ENCODE peak calls at places on chromosomes 12 and 14, in nine cellular contexts. One of them, this sample, is unnamed.

GRCh38 chr12:9509464-9510166 is 98.1 kb downstream of the KLRB1 start:
- DNase-seq in tibial nerve: no peak
- DNase-seq in MM.1S: no peak
- DNase-seq in astrocyte of the spinal cord: peak
- DNase-seq in ascending aorta: no peak
- DNase-seq in WERI-Rb-1: no peak
- DNase-seq in fibroblast of lung: peak
- DNase-seq in Peyer's patch: no peak
- DNase-seq in pancreas: peak
- DNase-seq in this sample: no peak

GRCh38 chr12:80044694-80045046 is 54.7 kb upstream of the OTOGL start:
- DNase-seq in tibial nerve: no peak
- DNase-seq in astrocyte of the spinal cord: peak
- DNase-seq in Peyer's patch: no peak
- DNase-seq in fibroblast of lung: peak
- DNase-seq in WERI-Rb-1: no peak
- DNase-seq in pancreas: no peak
- DNase-seq in ascending aorta: no peak
- DNase-seq in MM.1S: no peak
- DNase-seq in this sample: no peak

GRCh38 chr12:122870163-122870842 is 25.6 kb downstream of the VPS37B start:
- DNase-seq in ascending aorta: no peak
- DNase-seq in WERI-Rb-1: no peak
- DNase-seq in Peyer's patch: peak
- DNase-seq in tibial nerve: no peak
- DNase-seq in pancreas: peak
- DNase-seq in fibroblast of lung: no peak
- DNase-seq in MM.1S: no peak
- DNase-seq in astrocyte of the spinal cord: no peak
- DNase-seq in this sample: peak

GRCh38 chr14:97412933-97413574 is 615.9 kb downstream of the VRK1 start:
- DNase-seq in astrocyte of the spinal cord: no peak
- DNase-seq in MM.1S: no peak
- DNase-seq in ascending aorta: no peak
- DNase-seq in tibial nerve: no peak
- DNase-seq in pancreas: no peak
- DNase-seq in fibroblast of lung: no peak
- DNase-seq in Peyer's patch: no peak
- DNase-seq in WERI-Rb-1: no peak
- DNase-seq in this sample: no peak

GRCh38 chr14:103141117-103141796 is 18.0 kb downstream of the TNFAIP2 start:
- DNase-seq in ascending aorta: no peak
- DNase-seq in tibial nerve: no peak
- DNase-seq in Peyer's patch: peak
- DNase-seq in pancreas: peak
- DNase-seq in astrocyte of the spinal cord: no peak
- DNase-seq in MM.1S: peak
- DNase-seq in WERI-Rb-1: peak
- DNase-seq in fibroblast of lung: peak
- DNase-seq in this sample: no peak

GRCh38 chr14:58107041-58107440 is 45.0 kb downstream of the ARMH4 start:
- DNase-seq in pancreas: no peak
- DNase-seq in ascending aorta: no peak
- DNase-seq in fibroblast of lung: no peak
- DNase-seq in astrocyte of the spinal cord: no peak
- DNase-seq in MM.1S: no peak
- DNase-seq in tibial nerve: no peak
- DNase-seq in Peyer's patch: no peak
- DNase-seq in WERI-Rb-1: no peak
- DNase-seq in this sample: no peak

GRCh38 chr14:72780771-72781170 is 113.1 kb downstream of the DPF3 start:
- DNase-seq in WERI-Rb-1: no peak
- DNase-seq in ascending aorta: no peak
- DNase-seq in pancreas: no peak
- DNase-seq in MM.1S: no peak
- DNase-seq in tibial nerve: no peak
- DNase-seq in astrocyte of the spinal cord: peak
- DNase-seq in fibroblast of lung: peak
- DNase-seq in Peyer's patch: no peak
- DNase-seq in this sample: no peak

GRCh38 chr14:94655169-94655710 is 43.0 kb downstream of the SERPINA3 start:
- DNase-seq in ascending aorta: no peak
- DNase-seq in Peyer's patch: no peak
- DNase-seq in fibroblast of lung: no peak
- DNase-seq in pancreas: no peak
- DNase-seq in astrocyte of the spinal cord: no peak
- DNase-seq in tibial nerve: no peak
- DNase-seq in MM.1S: no peak
- DNase-seq in WERI-Rb-1: no peak
- DNase-seq in this sample: no peak

GRCh38 chr12:103960567-103961227 is 5.0 kb upstream of the TDG start:
- DNase-seq in astrocyte of the spinal cord: no peak
- DNase-seq in ascending aorta: no peak
- DNase-seq in fibroblast of lung: no peak
- DNase-seq in MM.1S: no peak
- DNase-seq in WERI-Rb-1: no peak
- DNase-seq in Peyer's patch: no peak
- DNase-seq in pancreas: no peak
- DNase-seq in tibial nerve: no peak
- DNase-seq in this sample: no peak

GRCh38 chr12:58882796-58883195 is 37.5 kb downstream of the LRIG3 start:
- DNase-seq in tibial nerve: no peak
- DNase-seq in MM.1S: no peak
- DNase-seq in ascending aorta: no peak
- DNase-seq in fibroblast of lung: no peak
- DNase-seq in Peyer's patch: no peak
- DNase-seq in WERI-Rb-1: no peak
- DNase-seq in pancreas: no peak
- DNase-seq in astrocyte of the spinal cord: no peak
- DNase-seq in this sample: no peak

GRCh38 chr12:85823436-85824179 is 12.6 kb downstream of the RASSF9 start:
- DNase-seq in pancreas: no peak
- DNase-seq in ascending aorta: no peak
- DNase-seq in astrocyte of the spinal cord: peak
- DNase-seq in Peyer's patch: no peak
- DNase-seq in fibroblast of lung: peak
- DNase-seq in tibial nerve: no peak
- DNase-seq in MM.1S: no peak
- DNase-seq in WERI-Rb-1: no peak
- DNase-seq in this sample: no peak

GRCh38 chr14:50875359-50876090 is 3.7 kb downstream of the ABHD12B start:
- DNase-seq in astrocyte of the spinal cord: peak
- DNase-seq in ascending aorta: no peak
- DNase-seq in Peyer's patch: peak
- DNase-seq in fibroblast of lung: no peak
- DNase-seq in pancreas: no peak
- DNase-seq in WERI-Rb-1: peak
- DNase-seq in MM.1S: peak
- DNase-seq in tibial nerve: no peak
- DNase-seq in this sample: no peak

GRCh38 chr14:99430491-99430890 is 50.2 kb downstream of the SETD3 start:
- DNase-seq in WERI-Rb-1: peak
- DNase-seq in MM.1S: no peak
- DNase-seq in Peyer's patch: peak
- DNase-seq in fibroblast of lung: no peak
- DNase-seq in tibial nerve: no peak
- DNase-seq in ascending aorta: no peak
- DNase-seq in pancreas: peak
- DNase-seq in astrocyte of the spinal cord: no peak
- DNase-seq in this sample: peak

GRCh38 chr12:21301-22189 is 45.0 kb upstream of the IQSEC3 start:
- DNase-seq in fibroblast of lung: no peak
- DNase-seq in pancreas: peak
- DNase-seq in tibial nerve: no peak
- DNase-seq in Peyer's patch: no peak
- DNase-seq in MM.1S: peak
- DNase-seq in astrocyte of the spinal cord: no peak
- DNase-seq in WERI-Rb-1: no peak
- DNase-seq in ascending aorta: no peak
- DNase-seq in this sample: peak

GRCh38 chr12:127230843-127231260 is 1036.1 kb upstream of the TMEM132C start:
- DNase-seq in astrocyte of the spinal cord: peak
- DNase-seq in fibroblast of lung: peak
- DNase-seq in ascending aorta: no peak
- DNase-seq in tibial nerve: no peak
- DNase-seq in Peyer's patch: no peak
- DNase-seq in WERI-Rb-1: no peak
- DNase-seq in pancreas: no peak
- DNase-seq in MM.1S: no peak
- DNase-seq in this sample: no peak

GRCh38 chr12:112900298-112901145 is 6.2 kb upstream of the OAS1 start:
- DNase-seq in astrocyte of the spinal cord: peak
- DNase-seq in ascending aorta: no peak
- DNase-seq in tibial nerve: no peak
- DNase-seq in WERI-Rb-1: peak
- DNase-seq in Peyer's patch: peak
- DNase-seq in MM.1S: peak
- DNase-seq in pancreas: peak
- DNase-seq in fibroblast of lung: peak
- DNase-seq in this sample: no peak

DNA sequence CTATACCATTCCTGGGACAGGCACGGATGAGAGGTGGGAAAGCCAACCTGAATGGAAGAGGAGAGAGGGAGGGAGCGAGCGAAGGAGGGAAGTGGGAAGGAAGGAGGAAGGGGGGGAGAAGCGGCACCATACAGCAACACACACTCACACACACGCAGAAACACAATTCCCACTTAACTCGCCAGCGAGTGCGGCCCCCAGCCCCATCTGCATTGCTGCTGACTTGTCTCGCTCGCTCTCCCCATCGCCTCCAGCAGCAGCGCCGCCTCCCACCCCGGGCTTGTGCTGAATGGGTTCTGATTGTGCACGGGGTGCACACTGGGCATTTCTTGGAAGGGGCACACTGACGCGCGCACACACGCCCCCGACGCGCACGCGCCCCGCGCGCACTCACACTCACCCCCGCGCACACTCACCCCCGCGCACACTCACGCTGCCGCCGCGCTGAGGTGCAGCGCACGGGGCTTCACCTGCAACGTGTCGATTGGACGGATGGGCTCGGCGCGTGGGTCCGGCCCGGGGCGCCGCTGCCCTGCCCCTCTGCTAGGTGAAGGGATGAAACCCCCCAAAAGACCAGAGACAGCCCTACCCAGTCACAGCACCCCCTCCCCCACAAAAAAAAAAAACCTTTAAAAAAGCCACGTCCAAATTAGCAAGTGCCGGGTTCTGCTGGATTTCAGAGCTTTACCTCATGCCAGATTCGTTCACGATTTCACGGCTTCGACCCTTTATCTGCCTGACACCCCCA is 680 bp downstream of the GRIN2B start:
- DNase-seq in tibial nerve: no peak
- DNase-seq in fibroblast of lung: no peak
- DNase-seq in ascending aorta: no peak
- DNase-seq in MM.1S: no peak
- DNase-seq in astrocyte of the spinal cord: no peak
- DNase-seq in WERI-Rb-1: peak
- DNase-seq in Peyer's patch: no peak
- DNase-seq in pancreas: no peak
- DNase-seq in this sample: no peak
- H3K4me3 ChIP-seq in tibial nerve: peak
- H3K4me3 ChIP-seq in fibroblast of lung: no peak
- H3K4me3 ChIP-seq in ascending aorta: peak
- H3K4me3 ChIP-seq in MM.1S: no peak
- H3K4me3 ChIP-seq in astrocyte of the spinal cord: no peak
- H3K4me3 ChIP-seq in WERI-Rb-1: peak
- H3K4me3 ChIP-seq in Peyer's patch: peak
- H3K4me3 ChIP-seq in pancreas: no peak
- H3K4me3 ChIP-seq in this sample: peak

DNA sequence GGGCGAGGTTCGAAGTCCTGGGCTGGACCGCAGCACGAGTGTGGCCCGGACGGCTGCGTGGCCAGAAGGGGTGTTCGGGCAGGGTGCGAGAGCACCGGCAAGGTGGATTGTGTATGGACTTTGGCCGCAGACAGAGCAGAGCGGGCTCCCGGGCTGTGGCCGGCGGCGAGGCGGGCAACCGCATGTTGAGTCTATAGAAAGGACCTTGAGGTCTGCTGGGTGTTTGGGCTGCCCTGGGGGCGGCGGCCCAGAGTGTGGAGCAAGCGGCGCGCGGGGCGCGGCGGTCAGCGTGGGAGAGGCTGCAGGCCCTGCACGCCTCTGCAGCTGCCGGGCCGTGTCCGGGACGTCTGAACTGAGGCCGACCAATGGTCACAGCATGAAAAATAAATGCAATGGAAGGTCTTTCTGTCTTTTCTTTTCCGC is 5.7 kb upstream of the HOXC9 start:
- DNase-seq in ascending aorta: no peak
- DNase-seq in pancreas: no peak
- DNase-seq in fibroblast of lung: no peak
- DNase-seq in astrocyte of the spinal cord: no peak
- DNase-seq in WERI-Rb-1: no peak
- DNase-seq in tibial nerve: no peak
- DNase-seq in Peyer's patch: peak
- DNase-seq in MM.1S: no peak
- DNase-seq in this sample: peak
- H3K4me3 ChIP-seq in ascending aorta: peak
- H3K4me3 ChIP-seq in pancreas: no peak
- H3K4me3 ChIP-seq in fibroblast of lung: no peak
- H3K4me3 ChIP-seq in astrocyte of the spinal cord: no peak
- H3K4me3 ChIP-seq in WERI-Rb-1: no peak
- H3K4me3 ChIP-seq in tibial nerve: peak
- H3K4me3 ChIP-seq in Peyer's patch: peak
- H3K4me3 ChIP-seq in MM.1S: no peak
- H3K4me3 ChIP-seq in this sample: peak

DNA sequence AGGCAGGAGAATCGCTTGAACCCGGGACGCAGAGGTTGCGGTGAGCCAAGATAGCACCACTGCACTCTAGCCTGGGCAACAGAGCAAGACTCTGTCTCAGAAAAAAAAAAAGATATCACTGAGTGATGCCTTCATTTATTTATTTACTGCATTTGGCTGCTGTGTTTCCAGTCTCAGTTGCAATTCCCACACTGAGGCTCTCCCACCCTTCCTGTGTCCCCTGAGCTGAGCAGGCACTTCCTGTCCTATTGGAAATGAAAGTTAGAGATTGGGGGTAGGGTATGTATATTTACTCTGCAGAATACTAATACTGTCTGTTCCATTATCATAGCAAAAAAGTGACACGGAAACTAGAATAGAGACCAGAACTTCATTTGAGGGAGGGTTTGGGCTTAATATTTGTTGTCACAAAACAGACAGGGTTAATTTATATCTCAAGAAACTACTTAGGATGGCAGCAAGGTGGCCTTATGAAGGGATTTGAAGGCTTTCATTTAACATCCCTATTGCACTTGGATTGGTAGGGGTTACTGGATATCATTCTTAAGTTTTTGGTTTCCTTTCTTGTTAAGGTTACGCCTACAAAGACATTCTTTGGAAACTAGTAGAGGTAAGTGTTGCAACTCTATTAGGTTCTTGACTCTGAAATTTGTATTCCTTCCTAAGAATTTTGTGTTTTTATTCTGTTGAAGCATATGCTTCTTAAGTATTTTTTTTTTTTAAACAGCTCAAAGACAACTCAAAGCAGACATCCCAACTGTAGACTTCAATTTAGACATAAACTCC is 1.4 kb upstream of the RBMS2 start:
- DNase-seq in pancreas: no peak
- DNase-seq in ascending aorta: no peak
- DNase-seq in tibial nerve: no peak
- DNase-seq in astrocyte of the spinal cord: peak
- DNase-seq in WERI-Rb-1: no peak
- DNase-seq in Peyer's patch: no peak
- DNase-seq in fibroblast of lung: no peak
- DNase-seq in MM.1S: no peak
- DNase-seq in this sample: no peak
- H3K4me3 ChIP-seq in pancreas: no peak
- H3K4me3 ChIP-seq in ascending aorta: peak
- H3K4me3 ChIP-seq in tibial nerve: no peak
- H3K4me3 ChIP-seq in astrocyte of the spinal cord: no peak
- H3K4me3 ChIP-seq in WERI-Rb-1: no peak
- H3K4me3 ChIP-seq in Peyer's patch: no peak
- H3K4me3 ChIP-seq in fibroblast of lung: no peak
- H3K4me3 ChIP-seq in MM.1S: no peak
- H3K4me3 ChIP-seq in this sample: no peak

GRCh38 chr14:68628605-68629310 is 164.1 kb downstream of the ZFP36L1 start:
- DNase-seq in MM.1S: no peak
- DNase-seq in astrocyte of the spinal cord: no peak
- DNase-seq in fibroblast of lung: no peak
- DNase-seq in pancreas: peak
- DNase-seq in tibial nerve: no peak
- DNase-seq in ascending aorta: no peak
- DNase-seq in WERI-Rb-1: no peak
- DNase-seq in Peyer's patch: peak
- DNase-seq in this sample: no peak
- H3K4me3 ChIP-seq in MM.1S: no peak
- H3K4me3 ChIP-seq in astrocyte of the spinal cord: no peak
- H3K4me3 ChIP-seq in fibroblast of lung: no peak
- H3K4me3 ChIP-seq in pancreas: no peak
- H3K4me3 ChIP-seq in tibial nerve: peak
- H3K4me3 ChIP-seq in ascending aorta: no peak
- H3K4me3 ChIP-seq in WERI-Rb-1: no peak
- H3K4me3 ChIP-seq in Peyer's patch: peak
- H3K4me3 ChIP-seq in this sample: peak